ENCODE peak calls at places on chromosomes 6 and 20, in four cellular contexts. One of them, this sample, is unnamed.
A peak's percentile ranks its signal among the peaks of the same experiment; 100 is the strongest.

GRCh38 chr6:133129556-133129955 is 111.6 kb upstream of the EYA4 start:
- DNase-seq in K562: no peak
- DNase-seq in HCT116: no peak
- DNase-seq in GM12878: no peak
- DNase-seq in this sample: no peak

GRCh38 chr6:107511410-107512070 is 21.6 kb downstream of the SOBP start:
- DNase-seq in K562: no peak
- DNase-seq in HCT116: no peak
- DNase-seq in GM12878: no peak
- DNase-seq in this sample: no peak

GRCh38 chr6:3252369-3252768 is 6.4 kb upstream of the PSMG4 start:
- DNase-seq in K562: peak; percentile 51
- DNase-seq in HCT116: no peak
- DNase-seq in GM12878: no peak
- DNase-seq in this sample: no peak

GRCh38 chr6:79997728-79998127 is 6.7 kb upstream of the TTK start:
- DNase-seq in K562: no peak
- DNase-seq in HCT116: no peak
- DNase-seq in GM12878: no peak
- DNase-seq in this sample: no peak

GRCh38 chr6:73041051-73041450 is 184.2 kb downstream of the KHDC1L start:
- DNase-seq in K562: no peak
- DNase-seq in HCT116: no peak
- DNase-seq in GM12878: no peak
- DNase-seq in this sample: no peak

GRCh38 chr20:878511-879307 is 37.4 kb downstream of the ANGPT4 start:
- DNase-seq in K562: peak; percentile 52
- DNase-seq in HCT116: no peak
- DNase-seq in GM12878: no peak
- DNase-seq in this sample: no peak

GRCh38 chr6:118548136-118548535 is at the start of gene PLN:
- DNase-seq in K562: peak; percentile 28
- DNase-seq in HCT116: no peak
- DNase-seq in GM12878: no peak
- DNase-seq in this sample: no peak

GRCh38 chr6:91476000-91476399 is 889.1 kb upstream of the MAP3K7 start:
- DNase-seq in K562: no peak
- DNase-seq in HCT116: no peak
- DNase-seq in GM12878: no peak
- DNase-seq in this sample: peak; percentile 1

GRCh38 chr6:149077208-149077607 is 240.3 kb upstream of the TAB2 start:
- DNase-seq in K562: no peak
- DNase-seq in HCT116: no peak
- DNase-seq in GM12878: no peak
- DNase-seq in this sample: no peak

GRCh38 chr6:33147807-33148666 is 44.2 kb downstream of the COL11A2 start:
- DNase-seq in K562: peak; percentile 48
- DNase-seq in HCT116: peak; percentile 54
- DNase-seq in GM12878: no peak
- DNase-seq in this sample: peak; percentile 63

GRCh38 chr6:137926207-137926731 is 59.2 kb downstream of the TNFAIP3 start:
- DNase-seq in K562: peak; percentile 33
- DNase-seq in HCT116: peak; percentile 38
- DNase-seq in GM12878: no peak
- DNase-seq in this sample: no peak

GRCh38 chr6:113049190-113049589 is 702.1 kb downstream of the RFPL4B start:
- DNase-seq in K562: no peak
- DNase-seq in HCT116: no peak
- DNase-seq in GM12878: no peak
- DNase-seq in this sample: no peak

GRCh38 chr6:42030585-42031506 is 19.5 kb upstream of the TAF8 start:
- DNase-seq in K562: peak; percentile 87
- DNase-seq in HCT116: no peak
- DNase-seq in GM12878: no peak
- DNase-seq in this sample: peak; percentile 56

GRCh38 chr20:30610751-30611150 is 646.7 kb upstream of the DEFB115 start:
- DNase-seq in K562: no peak
- DNase-seq in HCT116: no peak
- DNase-seq in GM12878: no peak
- DNase-seq in this sample: no peak

GRCh38 chr6:11500008-11500407 is 37.5 kb upstream of the TMEM170B start:
- DNase-seq in K562: no peak
- DNase-seq in HCT116: no peak
- DNase-seq in GM12878: no peak
- DNase-seq in this sample: no peak

GRCh38 chr6:151067684-151068596 is 171.8 kb upstream of the AKAP12 start:
- DNase-seq in K562: no peak
- DNase-seq in HCT116: peak; percentile 98
- DNase-seq in GM12878: no peak
- DNase-seq in this sample: no peak

GRCh38 chr20:33684533-33685327 is 1.5 kb downstream of the E2F1 start:
- DNase-seq in K562: peak; percentile 14
- DNase-seq in HCT116: no peak
- DNase-seq in GM12878: no peak
- DNase-seq in this sample: peak; percentile 76

GRCh38 chr6:143394351-143394750 is 56.1 kb downstream of the ADAT2 start:
- DNase-seq in K562: no peak
- DNase-seq in HCT116: no peak
- DNase-seq in GM12878: no peak
- DNase-seq in this sample: no peak

GRCh38 chr6:158649289-158650143 is at the start of gene SYTL3:
- DNase-seq in K562: no peak
- DNase-seq in HCT116: no peak
- DNase-seq in GM12878: peak; percentile 95
- DNase-seq in this sample: no peak

GRCh38 chr20:44548171-44548678 is 26.4 kb upstream of the SERINC3 start:
- DNase-seq in K562: no peak
- DNase-seq in HCT116: no peak
- DNase-seq in GM12878: no peak
- DNase-seq in this sample: no peak

GRCh38 chr20:21781446-21782075 is 76.1 kb downstream of the PAX1 start:
- DNase-seq in K562: no peak
- DNase-seq in HCT116: no peak
- DNase-seq in GM12878: no peak
- DNase-seq in this sample: no peak

GRCh38 chr6:83270971-83271714 is 78.0 kb downstream of the RWDD2A start:
- DNase-seq in K562: no peak
- DNase-seq in HCT116: peak; percentile 55
- DNase-seq in GM12878: no peak
- DNase-seq in this sample: no peak

DNA sequence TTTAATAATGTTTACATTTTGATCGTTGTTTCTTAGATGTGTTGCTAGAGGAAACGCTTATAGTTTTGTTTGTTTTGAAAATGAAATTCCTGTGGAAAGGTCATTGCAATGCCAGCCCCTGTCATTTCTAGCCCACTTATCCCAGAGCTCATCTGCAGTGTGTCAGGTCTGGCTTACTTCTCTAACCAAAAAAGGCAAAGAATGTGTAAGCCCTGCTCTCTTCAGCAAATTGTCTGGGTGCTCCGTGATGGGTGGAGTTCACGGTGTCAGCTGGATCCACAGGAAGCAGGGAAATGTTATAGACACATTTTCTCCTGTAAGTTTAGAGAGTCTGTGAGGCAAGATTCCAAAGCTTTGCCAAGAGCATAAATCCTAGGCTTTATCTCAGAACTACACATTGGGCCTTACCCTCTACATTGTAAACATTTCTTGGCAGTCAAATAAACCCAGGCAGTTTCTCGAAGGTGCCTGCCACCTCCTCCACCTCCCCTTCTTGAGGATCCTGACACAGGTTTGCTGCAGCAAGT is 50.9 kb downstream of the RPRD1B start:
- DNase-seq in K562: no peak
- DNase-seq in HCT116: no peak
- DNase-seq in GM12878: no peak
- DNase-seq in this sample: no peak
- TF ChIP-seq POLR2AphosphoS5 in K562: peak; percentile 66
- TF ChIP-seq POLR2AphosphoS5 in HCT116: no peak
- TF ChIP-seq POLR2AphosphoS5 in GM12878: no peak
- TF ChIP-seq POLR2AphosphoS5 in this sample: no peak

DNA sequence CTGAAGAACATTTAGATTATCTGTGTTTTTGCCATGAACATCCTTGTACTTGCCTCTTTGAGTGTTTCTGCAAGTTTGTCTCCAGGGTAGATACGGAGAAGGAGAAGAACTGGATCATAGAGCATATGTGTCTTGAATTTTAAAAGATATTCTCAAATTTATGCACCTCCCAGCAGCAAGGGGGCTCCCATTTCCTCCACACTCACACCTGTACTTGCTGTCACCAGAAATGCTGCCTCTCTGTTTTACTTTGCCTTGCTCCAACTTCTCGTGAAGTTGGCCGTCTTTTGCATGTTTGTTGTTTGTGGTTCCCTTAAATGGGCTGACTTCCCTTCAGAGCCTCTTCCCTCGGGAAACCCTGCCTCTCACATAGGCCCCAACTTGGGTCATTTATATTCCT is 171.0 kb downstream of the TFAP2C start:
- DNase-seq in K562: no peak
- DNase-seq in HCT116: no peak
- DNase-seq in GM12878: no peak
- DNase-seq in this sample: no peak
- H2AFZ ChIP-seq in K562: no peak overlapping the region
- H2AFZ ChIP-seq in HCT116: no peak overlapping the region
- H2AFZ ChIP-seq in GM12878: no peak overlapping the region
- H2AFZ ChIP-seq in this sample: no peak overlapping the region

GRCh38 chr20:5504061-5504739 is 187.4 kb upstream of the PROKR2 start:
- DNase-seq in K562: peak; percentile 58
- DNase-seq in HCT116: no peak
- DNase-seq in GM12878: no peak
- DNase-seq in this sample: peak; percentile 85
- TF ChIP-seq POLR2AphosphoS5 in K562: no peak
- TF ChIP-seq POLR2AphosphoS5 in HCT116: no peak
- TF ChIP-seq POLR2AphosphoS5 in GM12878: no peak
- TF ChIP-seq POLR2AphosphoS5 in this sample: peak; percentile 44

GRCh38 chr6:139201378-139201777 is 66.5 kb downstream of the HECA start:
- DNase-seq in K562: no peak
- DNase-seq in HCT116: no peak
- DNase-seq in GM12878: no peak
- DNase-seq in this sample: no peak

GRCh38 chr6:139194740-139195139 is 59.9 kb downstream of the HECA start:
- DNase-seq in K562: no peak
- DNase-seq in HCT116: no peak
- DNase-seq in GM12878: no peak
- DNase-seq in this sample: no peak

GRCh38 chr6:139198529-139199303 is 63.8 kb downstream of the HECA start:
- DNase-seq in K562: no peak
- DNase-seq in HCT116: no peak
- DNase-seq in GM12878: no peak
- DNase-seq in this sample: no peak
- H2AFZ ChIP-seq in K562: no peak overlapping the region
- H2AFZ ChIP-seq in HCT116: no peak overlapping the region
- H2AFZ ChIP-seq in GM12878: no peak overlapping the region
- H2AFZ ChIP-seq in this sample: no peak overlapping the region

DNA sequence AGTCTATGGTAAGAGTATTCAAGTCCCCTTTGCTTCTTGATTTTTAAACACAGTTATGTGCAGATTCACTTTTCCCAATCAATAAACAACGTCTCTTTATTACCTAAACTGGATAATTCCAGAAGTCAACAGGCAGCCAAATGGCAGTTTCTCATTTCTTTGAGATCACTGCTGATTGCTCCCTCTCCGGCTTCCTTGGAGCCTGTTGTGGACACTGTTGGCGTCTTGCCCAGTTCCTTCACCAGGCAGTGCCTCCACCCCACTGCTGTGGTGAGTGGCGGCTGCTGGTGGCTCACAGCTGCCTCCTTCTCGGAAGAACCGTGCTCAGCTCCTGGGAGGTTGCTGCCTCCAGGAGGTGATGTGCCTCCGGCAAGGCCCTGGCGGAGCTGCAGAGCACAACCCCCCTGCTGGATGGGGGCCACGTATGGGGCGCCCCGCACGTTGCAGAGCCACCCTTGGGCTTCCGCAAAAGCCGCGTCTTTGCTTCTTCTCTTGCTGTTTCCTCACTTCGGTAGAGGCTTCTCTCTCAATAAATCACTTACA is 105.1 kb upstream of the CNKSR3 start:
- DNase-seq in K562: peak; percentile 60
- DNase-seq in HCT116: peak; percentile 80
- DNase-seq in GM12878: no peak
- DNase-seq in this sample: peak; percentile 66
- TF ChIP-seq POLR2AphosphoS5 in K562: peak; percentile 54
- TF ChIP-seq POLR2AphosphoS5 in HCT116: peak; percentile 71
- TF ChIP-seq POLR2AphosphoS5 in GM12878: no peak
- TF ChIP-seq POLR2AphosphoS5 in this sample: no peak

DNA sequence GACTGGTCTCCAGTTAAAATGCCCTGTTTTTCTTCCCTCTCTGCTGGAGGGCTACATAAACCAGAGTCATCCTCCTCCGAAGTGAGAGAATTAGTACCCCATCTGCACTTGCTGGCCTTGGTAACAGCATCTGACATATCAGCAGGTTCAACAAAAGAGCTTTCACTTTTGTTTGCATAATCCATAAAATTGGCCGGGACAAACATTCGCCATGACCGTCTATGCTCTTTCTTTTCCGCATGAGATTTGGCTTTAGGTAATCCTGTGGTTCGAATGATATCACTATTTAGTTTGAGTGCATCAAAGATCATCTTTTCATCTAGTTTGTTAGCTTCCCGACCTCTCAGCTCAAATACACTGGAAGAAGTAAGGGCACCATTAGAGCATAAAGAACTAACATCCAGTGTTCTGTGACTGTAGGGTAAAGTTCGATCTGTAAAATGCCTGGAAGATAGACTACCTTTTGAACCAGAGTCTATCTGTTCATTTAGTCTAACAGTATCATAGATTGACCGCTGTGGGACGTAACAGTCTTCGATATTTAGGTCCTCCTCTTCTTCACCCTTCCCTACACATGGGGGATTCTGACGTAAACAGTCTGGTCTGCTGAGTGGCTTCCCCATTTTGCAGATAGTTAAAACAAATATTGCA is 101.6 kb downstream of the DST start:
- DNase-seq in K562: no peak
- DNase-seq in HCT116: no peak
- DNase-seq in GM12878: no peak
- DNase-seq in this sample: no peak
- H2AFZ ChIP-seq in K562: peak overlapping the region; percentile 92
- H2AFZ ChIP-seq in HCT116: no peak overlapping the region
- H2AFZ ChIP-seq in GM12878: no peak overlapping the region
- H2AFZ ChIP-seq in this sample: no peak overlapping the region

DNA sequence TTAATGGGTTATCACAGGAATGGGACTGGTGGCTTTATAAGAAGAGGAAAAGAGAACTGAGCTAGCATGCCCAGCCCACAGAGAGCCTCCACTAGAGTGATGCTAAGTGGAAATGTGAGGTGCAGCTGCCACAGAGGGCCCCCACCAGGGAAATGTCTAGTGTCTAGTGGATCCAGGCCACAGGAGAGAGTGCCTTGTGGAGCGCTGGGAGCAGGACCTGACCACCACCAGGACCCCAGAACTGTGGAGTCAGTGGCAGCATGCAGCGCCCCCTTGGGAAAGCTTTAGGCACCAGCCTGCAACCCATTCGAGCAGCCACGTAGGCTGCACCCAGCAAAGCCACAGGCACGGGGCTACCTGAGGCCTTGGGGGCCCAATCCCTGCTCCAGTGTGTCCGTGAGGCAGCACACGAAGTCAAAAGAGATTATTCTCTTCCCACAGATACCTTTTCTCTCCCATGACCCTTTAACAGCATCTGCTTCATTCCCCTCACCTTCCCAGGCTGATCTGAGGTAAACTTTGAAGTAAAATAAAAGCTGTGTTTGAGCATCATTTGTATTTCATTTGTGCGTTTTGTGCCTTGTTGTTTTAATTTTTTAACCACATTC is 4.4 kb downstream of the HLA-E start:
- DNase-seq in K562: peak; percentile 25
- DNase-seq in HCT116: no peak
- DNase-seq in GM12878: no peak
- DNase-seq in this sample: no peak
- TF ChIP-seq POLR2AphosphoS5 in K562: no peak
- TF ChIP-seq POLR2AphosphoS5 in HCT116: peak; percentile 24
- TF ChIP-seq POLR2AphosphoS5 in GM12878: peak; percentile 96
- TF ChIP-seq POLR2AphosphoS5 in this sample: no peak

This sample was measured in SK-N-SH.